ENCODE peak calls at places on chromosomes 5 and 9, in seven cellular contexts. One of them, this sample, is unnamed.

GRCh38 chr5:71533614-71534013 is 53.5 kb upstream of the MCCC2 start:
- DNase-seq in right lobe of liver: no peak
- DNase-seq in endothelial cell of umbilical vein: peak; percentile 51
- DNase-seq in mammary epithelial cell: peak; percentile 12
- DNase-seq in heart left ventricle: no peak
- DNase-seq in gastrocnemius medialis: no peak
- DNase-seq in astrocyte: no peak
- DNase-seq in this sample: no peak

GRCh38 chr5:41509399-41510175 is 814 bp downstream of the PLCXD3 start:
- DNase-seq in right lobe of liver: no peak
- DNase-seq in mammary epithelial cell: no peak
- DNase-seq in heart left ventricle: peak; percentile 31
- DNase-seq in gastrocnemius medialis: no peak
- DNase-seq in endothelial cell of umbilical vein: no peak
- DNase-seq in astrocyte: no peak
- DNase-seq in this sample: no peak

GRCh38 chr5:36150676-36151433 is 832 bp downstream of the LMBRD2 start:
- DNase-seq in heart left ventricle: peak; percentile 45
- DNase-seq in mammary epithelial cell: peak; percentile 55
- DNase-seq in right lobe of liver: no peak
- DNase-seq in gastrocnemius medialis: no peak
- DNase-seq in astrocyte: peak; percentile 30
- DNase-seq in endothelial cell of umbilical vein: peak; percentile 59
- DNase-seq in this sample: peak; percentile 59

GRCh38 chr9:121682201-121682600 is 30.8 kb downstream of the DAB2IP start:
- DNase-seq in mammary epithelial cell: no peak
- DNase-seq in endothelial cell of umbilical vein: no peak
- DNase-seq in gastrocnemius medialis: no peak
- DNase-seq in astrocyte: no peak
- DNase-seq in right lobe of liver: no peak
- DNase-seq in heart left ventricle: no peak
- DNase-seq in this sample: no peak

GRCh38 chr5:128334010-128334716 is 203.9 kb downstream of the FBN2 start:
- DNase-seq in gastrocnemius medialis: no peak
- DNase-seq in right lobe of liver: no peak
- DNase-seq in astrocyte: no peak
- DNase-seq in heart left ventricle: no peak
- DNase-seq in mammary epithelial cell: no peak
- DNase-seq in endothelial cell of umbilical vein: no peak
- DNase-seq in this sample: no peak

GRCh38 chr5:24161559-24161958 is 483.2 kb downstream of the CDH10 start:
- DNase-seq in heart left ventricle: no peak
- DNase-seq in gastrocnemius medialis: no peak
- DNase-seq in astrocyte: no peak
- DNase-seq in endothelial cell of umbilical vein: no peak
- DNase-seq in right lobe of liver: no peak
- DNase-seq in mammary epithelial cell: peak; percentile 59
- DNase-seq in this sample: no peak

GRCh38 chr5:55004728-55005127 is 19.3 kb upstream of the GZMK start:
- DNase-seq in endothelial cell of umbilical vein: peak; percentile 67
- DNase-seq in heart left ventricle: no peak
- DNase-seq in mammary epithelial cell: peak; percentile 23
- DNase-seq in gastrocnemius medialis: no peak
- DNase-seq in right lobe of liver: no peak
- DNase-seq in astrocyte: peak; percentile 45
- DNase-seq in this sample: no peak

GRCh38 chr5:143682221-143682620 is 129.7 kb upstream of the HMHB1 start:
- DNase-seq in astrocyte: no peak
- DNase-seq in mammary epithelial cell: no peak
- DNase-seq in gastrocnemius medialis: no peak
- DNase-seq in endothelial cell of umbilical vein: no peak
- DNase-seq in heart left ventricle: no peak
- DNase-seq in right lobe of liver: no peak
- DNase-seq in this sample: no peak

GRCh38 chr5:138408023-138408422 is 30.8 kb upstream of the REEP2 start:
- DNase-seq in mammary epithelial cell: no peak
- DNase-seq in right lobe of liver: no peak
- DNase-seq in heart left ventricle: no peak
- DNase-seq in astrocyte: no peak
- DNase-seq in gastrocnemius medialis: no peak
- DNase-seq in endothelial cell of umbilical vein: no peak
- DNase-seq in this sample: no peak

GRCh38 chr9:81335879-81336421 is 353.4 kb downstream of the TLE1 start:
- DNase-seq in right lobe of liver: no peak
- DNase-seq in gastrocnemius medialis: no peak
- DNase-seq in heart left ventricle: no peak
- DNase-seq in astrocyte: no peak
- DNase-seq in mammary epithelial cell: no peak
- DNase-seq in endothelial cell of umbilical vein: no peak
- DNase-seq in this sample: no peak

GRCh38 chr5:2736872-2737271 is 14.6 kb downstream of the IRX2 start:
- DNase-seq in heart left ventricle: no peak
- DNase-seq in gastrocnemius medialis: no peak
- DNase-seq in right lobe of liver: no peak
- DNase-seq in astrocyte: no peak
- DNase-seq in mammary epithelial cell: no peak
- DNase-seq in endothelial cell of umbilical vein: no peak
- DNase-seq in this sample: no peak

GRCh38 chr5:133602829-133603380 is 9.4 kb downstream of the FSTL4 start:
- DNase-seq in heart left ventricle: no peak
- DNase-seq in gastrocnemius medialis: no peak
- DNase-seq in endothelial cell of umbilical vein: peak; percentile 86
- DNase-seq in mammary epithelial cell: no peak
- DNase-seq in astrocyte: no peak
- DNase-seq in right lobe of liver: no peak
- DNase-seq in this sample: no peak

GRCh38 chr9:95506692-95507455 is 9.9 kb downstream of the PTCH1 start:
- DNase-seq in astrocyte: no peak
- DNase-seq in endothelial cell of umbilical vein: peak; percentile 71
- DNase-seq in heart left ventricle: peak; percentile 61
- DNase-seq in mammary epithelial cell: peak; percentile 67
- DNase-seq in gastrocnemius medialis: no peak
- DNase-seq in right lobe of liver: peak; percentile 71
- DNase-seq in this sample: no peak

GRCh38 chr5:96968074-96968473 is 32.2 kb downstream of the LNPEP start:
- DNase-seq in mammary epithelial cell: peak; percentile 21
- DNase-seq in astrocyte: peak; percentile 68
- DNase-seq in heart left ventricle: no peak
- DNase-seq in endothelial cell of umbilical vein: peak; percentile 89
- DNase-seq in gastrocnemius medialis: no peak
- DNase-seq in right lobe of liver: no peak
- DNase-seq in this sample: no peak

GRCh38 chr5:132250547-132250946 is 6.9 kb upstream of the PDLIM4 start:
- DNase-seq in gastrocnemius medialis: no peak
- DNase-seq in endothelial cell of umbilical vein: no peak
- DNase-seq in right lobe of liver: peak; percentile 13
- DNase-seq in mammary epithelial cell: no peak
- DNase-seq in astrocyte: no peak
- DNase-seq in heart left ventricle: no peak
- DNase-seq in this sample: no peak

GRCh38 chr5:39314591-39314990 is 49.7 kb downstream of the C9 start:
- DNase-seq in mammary epithelial cell: no peak
- DNase-seq in heart left ventricle: no peak
- DNase-seq in endothelial cell of umbilical vein: no peak
- DNase-seq in astrocyte: no peak
- DNase-seq in gastrocnemius medialis: no peak
- DNase-seq in right lobe of liver: no peak
- DNase-seq in this sample: no peak

GRCh38 chr5:127358274-127358673 is 67.7 kb downstream of the MEGF10 start:
- DNase-seq in mammary epithelial cell: no peak
- DNase-seq in right lobe of liver: no peak
- DNase-seq in astrocyte: peak; percentile 25
- DNase-seq in heart left ventricle: no peak
- DNase-seq in gastrocnemius medialis: no peak
- DNase-seq in endothelial cell of umbilical vein: peak; percentile 41
- DNase-seq in this sample: no peak

GRCh38 chr5:124349931-124350330 is 396.5 kb downstream of the ZNF608 start:
- DNase-seq in right lobe of liver: no peak
- DNase-seq in astrocyte: no peak
- DNase-seq in mammary epithelial cell: peak; percentile 49
- DNase-seq in endothelial cell of umbilical vein: no peak
- DNase-seq in heart left ventricle: no peak
- DNase-seq in gastrocnemius medialis: no peak
- DNase-seq in this sample: no peak

GRCh38 chr5:138844812-138845513 is 30.2 kb downstream of the LRRTM2 start:
- DNase-seq in gastrocnemius medialis: no peak
- DNase-seq in heart left ventricle: no peak
- DNase-seq in right lobe of liver: no peak
- DNase-seq in mammary epithelial cell: peak; percentile 86
- DNase-seq in endothelial cell of umbilical vein: peak; percentile 74
- DNase-seq in astrocyte: peak; percentile 94
- DNase-seq in this sample: no peak

GRCh38 chr9:125484632-125485282 is 222.3 kb downstream of the MAPKAP1 start:
- DNase-seq in mammary epithelial cell: peak; percentile 17
- DNase-seq in endothelial cell of umbilical vein: peak; percentile 59
- DNase-seq in astrocyte: peak; percentile 96
- DNase-seq in gastrocnemius medialis: no peak
- DNase-seq in right lobe of liver: no peak
- DNase-seq in heart left ventricle: no peak
- DNase-seq in this sample: no peak

GRCh38 chr5:111043712-111044506 is 27.6 kb upstream of the TSLP start:
- DNase-seq in astrocyte: peak; percentile 39
- DNase-seq in heart left ventricle: no peak
- DNase-seq in mammary epithelial cell: peak; percentile 16
- DNase-seq in right lobe of liver: no peak
- DNase-seq in gastrocnemius medialis: no peak
- DNase-seq in endothelial cell of umbilical vein: no peak
- DNase-seq in this sample: no peak

GRCh38 chr5:107425541-107426031 is 245.2 kb downstream of the EFNA5 start:
- DNase-seq in mammary epithelial cell: peak; percentile 85
- DNase-seq in endothelial cell of umbilical vein: peak; percentile 93
- DNase-seq in right lobe of liver: no peak
- DNase-seq in astrocyte: peak; percentile 95
- DNase-seq in heart left ventricle: no peak
- DNase-seq in gastrocnemius medialis: no peak
- DNase-seq in this sample: no peak

GRCh38 chr5:172789687-172790495 is 18.9 kb upstream of the DUSP1 start:
- DNase-seq in right lobe of liver: no peak
- DNase-seq in astrocyte: no peak
- DNase-seq in endothelial cell of umbilical vein: no peak
- DNase-seq in heart left ventricle: no peak
- DNase-seq in mammary epithelial cell: no peak
- DNase-seq in gastrocnemius medialis: no peak
- DNase-seq in this sample: peak; percentile 80
- H3K4me1 ChIP-seq in right lobe of liver: no peaks in the 10 kb centered on the region
- H3K4me1 ChIP-seq in astrocyte: peaks cover 25% of the 10 kb centered on the region
- H3K4me1 ChIP-seq in endothelial cell of umbilical vein: peaks cover 29% of the 10 kb centered on the region
- H3K4me1 ChIP-seq in heart left ventricle: peaks cover 53% of the 10 kb centered on the region
- H3K4me1 ChIP-seq in mammary epithelial cell: no peaks in the 10 kb centered on the region
- H3K4me1 ChIP-seq in gastrocnemius medialis: peaks cover 64% of the 10 kb centered on the region
- H3K4me1 ChIP-seq in this sample: peaks cover 57% of the 10 kb centered on the region

DNA sequence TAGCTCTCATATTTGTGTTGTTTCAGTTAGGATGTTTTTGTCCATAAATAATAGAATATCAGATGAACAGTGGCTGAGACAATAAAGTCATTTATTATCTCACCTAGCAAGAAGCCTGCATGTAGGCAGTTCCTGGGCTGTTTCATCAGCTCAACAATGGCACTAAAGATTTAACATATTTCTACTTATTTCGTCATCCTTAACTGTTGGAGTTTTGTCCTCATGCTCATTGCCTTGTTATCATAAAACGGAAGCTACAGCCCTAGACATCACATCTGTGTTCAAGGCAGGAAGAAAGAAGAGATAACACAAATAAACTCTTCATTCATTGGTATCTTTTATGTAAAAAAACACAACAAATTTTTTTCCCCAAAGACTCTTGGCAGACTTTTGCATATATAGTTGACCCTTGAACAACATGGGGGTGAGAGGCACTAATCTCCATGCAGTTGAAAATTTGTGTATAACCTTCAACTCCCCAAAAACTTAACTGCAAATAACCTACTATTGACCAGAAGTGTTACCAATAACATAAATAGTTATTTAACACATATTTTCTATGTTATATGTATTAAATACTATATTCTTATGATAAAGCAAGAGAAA is 277.2 kb upstream of the ADRA1B start:
- DNase-seq in mammary epithelial cell: no peak
- DNase-seq in right lobe of liver: no peak
- DNase-seq in heart left ventricle: no peak
- DNase-seq in astrocyte: no peak
- DNase-seq in gastrocnemius medialis: no peak
- DNase-seq in endothelial cell of umbilical vein: no peak
- DNase-seq in this sample: no peak
- H3K4me3 ChIP-seq in mammary epithelial cell: no peak overlapping the region
- H3K4me3 ChIP-seq in right lobe of liver: no peak overlapping the region
- H3K4me3 ChIP-seq in heart left ventricle: no peak overlapping the region
- H3K4me3 ChIP-seq in astrocyte: no peak overlapping the region
- H3K4me3 ChIP-seq in gastrocnemius medialis: no peak overlapping the region
- H3K4me3 ChIP-seq in endothelial cell of umbilical vein: no peak overlapping the region
- H3K4me3 ChIP-seq in this sample: no peak overlapping the region

DNA sequence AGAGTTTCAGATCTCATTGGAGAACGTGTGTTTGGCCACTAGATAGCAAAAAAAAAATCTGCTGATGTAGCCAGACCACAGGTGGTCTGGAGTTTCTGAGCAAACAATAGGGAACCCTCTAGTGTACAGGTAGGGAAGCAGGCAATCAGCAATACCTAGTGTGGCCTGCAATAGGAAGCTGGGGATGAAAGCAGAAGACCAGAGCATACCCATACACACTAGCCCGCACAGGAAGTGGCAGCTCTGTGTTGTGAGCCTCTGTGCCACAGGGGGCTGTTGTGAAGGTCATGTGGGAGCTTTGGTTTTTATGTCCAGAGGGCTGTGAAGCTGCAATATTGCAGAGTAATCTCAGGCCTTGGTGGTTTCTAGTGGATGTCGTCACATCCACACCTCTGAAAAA is 81.2 kb downstream of the MTAP start:
- DNase-seq in mammary epithelial cell: no peak
- DNase-seq in gastrocnemius medialis: no peak
- DNase-seq in astrocyte: no peak
- DNase-seq in right lobe of liver: no peak
- DNase-seq in endothelial cell of umbilical vein: no peak
- DNase-seq in heart left ventricle: no peak
- DNase-seq in this sample: no peak
- TF ChIP-seq CTCF in mammary epithelial cell: no peak
- TF ChIP-seq CTCF in gastrocnemius medialis: no peak
- TF ChIP-seq CTCF in astrocyte: no peak
- TF ChIP-seq CTCF in right lobe of liver: no peak
- TF ChIP-seq CTCF in endothelial cell of umbilical vein: no peak
- TF ChIP-seq CTCF in heart left ventricle: no peak
- TF ChIP-seq CTCF in this sample: no peak

GRCh38 chr9:135009051-135009560 is 78.4 kb upstream of the OLFM1 start:
- DNase-seq in gastrocnemius medialis: no peak
- DNase-seq in mammary epithelial cell: no peak
- DNase-seq in right lobe of liver: no peak
- DNase-seq in heart left ventricle: no peak
- DNase-seq in astrocyte: no peak
- DNase-seq in endothelial cell of umbilical vein: no peak
- DNase-seq in this sample: no peak

GRCh38 chr9:135008416-135008815 is 79.1 kb upstream of the OLFM1 start:
- DNase-seq in endothelial cell of umbilical vein: no peak
- DNase-seq in mammary epithelial cell: no peak
- DNase-seq in astrocyte: no peak
- DNase-seq in gastrocnemius medialis: no peak
- DNase-seq in right lobe of liver: no peak
- DNase-seq in heart left ventricle: no peak
- DNase-seq in this sample: no peak

GRCh38 chr9:135004772-135005171 is 82.7 kb upstream of the OLFM1 start:
- DNase-seq in astrocyte: no peak
- DNase-seq in endothelial cell of umbilical vein: no peak
- DNase-seq in right lobe of liver: no peak
- DNase-seq in heart left ventricle: no peak
- DNase-seq in mammary epithelial cell: no peak
- DNase-seq in gastrocnemius medialis: no peak
- DNase-seq in this sample: no peak

GRCh38 chr9:135007601-135008000 is 79.9 kb upstream of the OLFM1 start:
- DNase-seq in gastrocnemius medialis: no peak
- DNase-seq in astrocyte: no peak
- DNase-seq in right lobe of liver: no peak
- DNase-seq in mammary epithelial cell: no peak
- DNase-seq in endothelial cell of umbilical vein: no peak
- DNase-seq in heart left ventricle: no peak
- DNase-seq in this sample: no peak

GRCh38 chr9:135006911-135007570 is 80.4 kb upstream of the OLFM1 start:
- DNase-seq in astrocyte: no peak
- DNase-seq in heart left ventricle: no peak
- DNase-seq in endothelial cell of umbilical vein: no peak
- DNase-seq in mammary epithelial cell: no peak
- DNase-seq in gastrocnemius medialis: no peak
- DNase-seq in right lobe of liver: no peak
- DNase-seq in this sample: no peak
- H3K4me1 ChIP-seq in astrocyte: no peaks in the 10 kb centered on the region
- H3K4me1 ChIP-seq in heart left ventricle: no peaks in the 10 kb centered on the region
- H3K4me1 ChIP-seq in endothelial cell of umbilical vein: no peaks in the 10 kb centered on the region
- H3K4me1 ChIP-seq in mammary epithelial cell: no peaks in the 10 kb centered on the region
- H3K4me1 ChIP-seq in gastrocnemius medialis: no peaks in the 10 kb centered on the region
- H3K4me1 ChIP-seq in right lobe of liver: no peaks in the 10 kb centered on the region
- H3K4me1 ChIP-seq in this sample: no peaks in the 10 kb centered on the region